ENCODE peak calls at places on chromosome X, in seven cellular contexts. X is GM23248, Z is T47D, I is sciatic nerve, O is upper lobe of right lung, L is kidney tubule cell, E is DMS53. M is an unnamed sample.

GRCh38 chrX:48816014-48816810 is 10.1 kb upstream of the ERAS start:
- DNase-seq in Z (no peak), O (no peak), E (no peak), I (no peak), X (no peak), L (no peak), M (no peak)

GRCh38 chrX:13029341-13029740 is 15.1 kb downstream of the FAM9C start:
- DNase-seq in I (peak), X (peak), L (peak), E (peak), Z (no peak), O (no peak), M (peak)

GRCh38 chrX:77422886-77423648 is 24.1 kb upstream of the FGF16 start:
- DNase-seq in X (no peak), I (no peak), Z (no peak), E (no peak), O (no peak), L (no peak), M (no peak)

GRCh38 chrX:150211988-150212387 is 151.1 kb upstream of the MAMLD1 start:
- DNase-seq in Z (no peak), E (no peak), I (no peak), O (no peak), L (peak), X (peak), M (no peak)

GRCh38 chrX:124010157-124010556 is 48.7 kb downstream of the STAG2 start:
- DNase-seq in L (no peak), O (no peak), E (no peak), Z (no peak), X (peak), I (no peak), M (no peak)

GRCh38 chrX:17390325-17390992 is 15.5 kb downstream of the NHS start:
- DNase-seq in E (no peak), Z (no peak), X (peak), O (no peak), L (no peak), I (no peak), M (no peak)

GRCh38 chrX:115251458-115252233 is 17.8 kb upstream of the LRCH2 start:
- DNase-seq in Z (no peak), E (no peak), O (no peak), X (no peak), L (no peak), I (no peak), M (no peak)

GRCh38 chrX:17082831-17083230 is 136.4 kb downstream of the REPS2 start:
- DNase-seq in X (peak), I (no peak), E (peak), O (no peak), Z (no peak), L (peak), M (no peak)

GRCh38 chrX:24955372-24955771 is 60.4 kb downstream of the ARX start:
- DNase-seq in E (peak), X (no peak), O (no peak), L (no peak), I (no peak), Z (no peak), M (no peak)

GRCh38 chrX:30533261-30533660 is 44.3 kb downstream of the TASL start:
- DNase-seq in Z (no peak), I (no peak), X (peak), E (no peak), O (no peak), L (peak), M (no peak)

GRCh38 chrX:132614297-132614696 is 125.5 kb upstream of the MBNL3 start:
- DNase-seq in Z (no peak), L (no peak), E (peak), O (no peak), X (peak), I (no peak), M (no peak)

GRCh38 chrX:3639236-3639635 is 74.2 kb downstream of the PRKX start:
- DNase-seq in Z (no peak), L (no peak), I (no peak), X (no peak), E (no peak), O (no peak), M (no peak)

GRCh38 chrX:73525928-73526690 is 36.9 kb upstream of the CHIC1 start:
- DNase-seq in L (no peak), I (no peak), O (no peak), X (no peak), Z (no peak), E (no peak), M (no peak)

GRCh38 chrX:123920065-123920785 is 41.3 kb upstream of the STAG2 start:
- DNase-seq in I (no peak), X (peak), L (peak), O (no peak), E (peak), Z (no peak), M (no peak)

GRCh38 chrX:45134303-45134702 is 66.4 kb downstream of the DIPK2B start:
- DNase-seq in I (no peak), L (no peak), X (no peak), O (no peak), E (no peak), Z (no peak), M (no peak)

GRCh38 chrX:107565916-107566602 is 62.3 kb upstream of the PRPS1 start:
- DNase-seq in L (peak), E (peak), I (no peak), X (peak), O (no peak), Z (peak), M (no peak)

GRCh38 chrX:153635788-153636668 is 11.0 kb upstream of the DUSP9 start:
- DNase-seq in O (peak), I (peak), E (peak), X (peak), L (peak), Z (no peak), M (no peak)

GRCh38 chrX:118593407-118593806 is 97.8 kb downstream of the DOCK11 start:
- DNase-seq in O (no peak), E (no peak), I (no peak), X (no peak), Z (no peak), L (no peak), M (no peak)

GRCh38 chrX:14027511-14028019 is 2.1 kb downstream of the GEMIN8 start:
- DNase-seq in E (no peak), O (no peak), L (peak), I (no peak), Z (no peak), X (peak), M (no peak)

GRCh38 chrX:100980608-100981497 is 11.3 kb downstream of the ARL13A start:
- DNase-seq in O (peak), Z (no peak), I (peak), X (peak), L (peak), E (peak), M (no peak)

GRCh38 chrX:119655125-119655524 is 37.8 kb downstream of the SEPTIN6 start:
- DNase-seq in L (peak), O (no peak), E (peak), I (no peak), X (peak), Z (no peak), M (peak)

GRCh38 chrX:96713303-96713702 is 28.7 kb downstream of the DIAPH2 start:
- DNase-seq in Z (no peak), O (no peak), E (peak), I (no peak), X (no peak), L (no peak), M (no peak)

GRCh38 chrX:140057001-140057411 is 91.7 kb upstream of the CXorf66 start:
- DNase-seq in Z (peak), E (peak), I (peak), X (peak), L (peak), O (peak), M (peak)

GRCh38 chrX:71216446-71216845 is 6.6 kb upstream of the GJB1 start:
- DNase-seq in X (no peak), L (no peak), I (no peak), O (no peak), Z (no peak), E (peak), M (no peak)

GRCh38 chrX:135688137-135688536 is 25.3 kb upstream of the CT45A1 start:
- DNase-seq in X (peak), L (no peak), I (no peak), O (no peak), Z (no peak), E (peak), M (no peak)

GRCh38 chrX:70196961-70197805 is 19.9 kb downstream of the DGAT2L6 start:
- DNase-seq in O (no peak), I (no peak), E (peak), X (peak), Z (peak), L (peak), M (peak)

GRCh38 chrX:118976599-118977340 is 2.4 kb downstream of the LONRF3 start:
- DNase-seq in L (peak), X (peak), O (peak), Z (no peak), I (peak), E (peak), M (peak)